ENCODE peak calls at places on chromosomes 12 and 14, in ten cellular contexts. D is pancreas; A is stomach; J is CD8-positive, alpha-beta memory T cell; L is uterus; S is upper lobe of right lung; P is RWPE1; R is tibial nerve; C is CD8-positive, alpha-beta T cell; M is caudate nucleus. E is an unnamed sample.

GRCh38 chr12:32253154-32253795 is 146.1 kb upstream of the FGD4 start:
- DNase-seq in D (no peak), R (no peak), J (no peak), A (no peak), C (no peak), M (no peak), P (no peak), L (no peak), S (no peak), E (no peak)

GRCh38 chr12:27843714-27844245 is 63.7 kb upstream of the MANSC4 start:
- DNase-seq in R (no peak), M (no peak), J (no peak), L (no peak), A (no peak), D (no peak), S (no peak), C (no peak), P (no peak), E (no peak)

GRCh38 chr12:18383203-18383602 is 121.9 kb downstream of the PIK3C2G start:
- DNase-seq in D (no peak), A (no peak), L (no peak), S (no peak), M (no peak), J (no peak), R (no peak), C (no peak), P (peak), E (no peak)

GRCh38 chr14:97251423-97252155 is 454.4 kb downstream of the VRK1 start:
- DNase-seq in D (no peak), C (no peak), A (no peak), R (no peak), L (no peak), M (no peak), P (no peak), S (no peak), J (no peak), E (peak)

GRCh38 chr12:6961278-6961694 is 9.2 kb downstream of the PHB2 start:
- DNase-seq in D (no peak), R (no peak), J (peak), P (peak), A (peak), L (peak), S (peak), M (peak), C (peak), E (no peak)

GRCh38 chr12:92938018-92938417 is 8.9 kb upstream of the EEA1 start:
- DNase-seq in M (no peak), L (no peak), R (no peak), P (no peak), C (no peak), D (no peak), S (no peak), A (no peak), J (no peak), E (no peak)

GRCh38 chr14:72739446-72740405 is 154.2 kb downstream of the DPF3 start:
- DNase-seq in P (no peak), M (no peak), D (no peak), S (no peak), L (no peak), J (no peak), C (no peak), R (no peak), A (peak), E (peak)

GRCh38 chr12:93904124-93904523 is 226.9 kb downstream of the CRADD start:
- DNase-seq in D (no peak), C (no peak), S (no peak), L (no peak), P (no peak), M (no peak), A (no peak), J (no peak), R (no peak), E (no peak)

GRCh38 chr14:61553730-61554641 is 141.3 kb upstream of the HIF1A start:
- DNase-seq in J (no peak), C (no peak), L (no peak), M (no peak), R (peak), P (peak), D (no peak), S (no peak), A (no peak), E (no peak)

GRCh38 chr14:104885973-104886689 is 21.1 kb downstream of the CEP170B start:
- DNase-seq in A (no peak), C (no peak), R (no peak), D (peak), J (peak), P (no peak), S (no peak), M (no peak), L (no peak), E (no peak)

GRCh38 chr14:54001189-54001878 is 44.7 kb upstream of the BMP4 start:
- DNase-seq in M (no peak), C (no peak), S (no peak), A (no peak), L (no peak), P (no peak), R (no peak), J (no peak), D (no peak), E (no peak)

GRCh38 chr14:65334765-65335411 is 77.6 kb upstream of the FUT8 start:
- DNase-seq in C (no peak), L (no peak), A (peak), M (no peak), R (no peak), S (no peak), D (no peak), J (no peak), P (no peak), E (no peak)

GRCh38 chr12:69610126-69610525 is 581 bp downstream of the LRRC10 start:
- DNase-seq in A (no peak), S (no peak), D (no peak), J (no peak), M (no peak), P (no peak), L (no peak), R (no peak), C (no peak), E (no peak)

GRCh38 chr12:121465921-121466799 is 66.2 kb downstream of the RNF34 start:
- DNase-seq in M (no peak), S (peak), C (peak), L (no peak), P (no peak), J (peak), A (peak), D (peak), R (no peak), E (no peak)

GRCh38 chr12:99249543-99249942 is 398.0 kb upstream of the GARIN6 start:
- DNase-seq in L (no peak), C (no peak), J (no peak), D (no peak), P (no peak), M (no peak), R (no peak), A (no peak), S (no peak), E (no peak)

GRCh38 chr14:106209745-106210144 is 683.4 kb downstream of the TMEM121 start:
- DNase-seq in P (no peak), S (no peak), M (no peak), A (no peak), J (no peak), D (no peak), R (no peak), L (no peak), C (peak), E (peak)

GRCh38 chr14:83217492-83217891 is 1683.8 kb upstream of the SEL1L start:
- DNase-seq in M (no peak), L (no peak), S (no peak), R (peak), C (no peak), J (no peak), P (no peak), D (no peak), A (no peak), E (no peak)

GRCh38 chr12:117853600-117853999 is 115.2 kb downstream of the KSR2 start:
- DNase-seq in P (peak), R (no peak), A (peak), C (no peak), L (no peak), M (no peak), S (no peak), J (no peak), D (no peak), E (no peak)

GRCh38 chr14:70652871-70653270 is 11.2 kb downstream of the TTC9 start:
- DNase-seq in L (no peak), P (no peak), A (no peak), J (no peak), D (no peak), R (no peak), C (no peak), S (no peak), M (no peak), E (no peak)

GRCh38 chr14:54650331-54651017 is 83.5 kb downstream of the SAMD4A start:
- DNase-seq in L (peak), R (peak), M (no peak), C (no peak), J (no peak), D (no peak), P (no peak), A (no peak), S (peak), E (no peak)

GRCh38 chr12:70543444-70543843 is 93.8 kb downstream of the PTPRB start:
- DNase-seq in C (no peak), M (no peak), J (no peak), A (no peak), S (no peak), P (peak), L (no peak), R (no peak), D (no peak), E (no peak)

GRCh38 chr12:46339051-46339450 is 33.5 kb downstream of the SLC38A2 start:
- DNase-seq in S (no peak), D (no peak), C (no peak), P (no peak), M (no peak), A (no peak), J (no peak), R (no peak), L (no peak), E (no peak)

GRCh38 chr12:59075141-59075540 is 154.8 kb upstream of the LRIG3 start:
- DNase-seq in R (no peak), M (no peak), S (no peak), A (no peak), L (no peak), C (no peak), P (no peak), J (no peak), D (no peak), E (no peak)

GRCh38 chr14:89926709-89927108 is 27.8 kb downstream of the EFCAB11 start:
- DNase-seq in C (no peak), L (no peak), A (no peak), M (no peak), J (no peak), S (no peak), D (no peak), R (no peak), P (peak), E (no peak)

DNA sequence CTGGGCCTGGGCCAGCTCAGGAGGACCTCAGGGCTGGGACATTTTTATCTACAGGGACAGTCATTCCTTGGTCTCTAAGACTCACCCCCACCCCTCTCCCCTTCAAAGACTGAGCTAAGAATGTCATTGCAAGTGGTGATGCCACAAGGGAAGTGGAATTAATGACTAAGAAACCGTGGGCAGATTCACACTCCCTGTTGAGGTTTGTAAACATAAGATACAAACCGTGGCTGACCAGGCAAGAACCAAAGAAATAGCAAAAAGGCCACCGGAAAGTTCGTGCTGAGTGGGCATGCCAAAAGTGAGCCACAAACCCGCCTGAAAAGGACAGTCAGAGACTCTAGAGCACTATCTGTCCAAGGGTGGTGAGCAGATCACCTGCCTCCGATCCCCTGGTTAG is 25.7 kb downstream of the NUAK1 start:
- DNase-seq in S (no peak), P (no peak), M (no peak), R (no peak), J (no peak), A (no peak), L (no peak), C (no peak), D (no peak), E (no peak)
- H3K27ac ChIP-seq in S (peak), P (peak), M (peak), R (peak), J (no peak), A (peak), L (peak), C (no peak), D (no peak), E (peak)

GRCh38 chr12:67520611-67521010 is 127.9 kb upstream of the DYRK2 start:
- DNase-seq in M (no peak), R (no peak), C (no peak), P (no peak), L (no peak), J (no peak), D (no peak), A (no peak), S (no peak), E (no peak)

GRCh38 chr12:67514502-67514901 is 134.0 kb upstream of the DYRK2 start:
- DNase-seq in A (no peak), J (no peak), R (no peak), S (no peak), C (no peak), D (no peak), M (no peak), P (no peak), L (no peak), E (no peak)

GRCh38 chr12:67515679-67516363 is 132.7 kb upstream of the DYRK2 start:
- DNase-seq in R (no peak), P (no peak), M (no peak), D (no peak), L (no peak), C (peak), J (peak), S (no peak), A (peak), E (peak)

GRCh38 chr12:67519824-67520433 is 128.6 kb upstream of the DYRK2 start:
- DNase-seq in L (no peak), D (no peak), J (no peak), S (no peak), C (no peak), A (no peak), R (no peak), P (no peak), M (no peak), E (no peak)

GRCh38 chr12:67517181-67517887 is 131.2 kb upstream of the DYRK2 start:
- DNase-seq in C (no peak), R (peak), A (peak), M (no peak), D (peak), L (peak), S (no peak), P (peak), J (no peak), E (peak)
- H3K27ac ChIP-seq in C (no peak), R (no peak), A (peak), M (no peak), D (no peak), L (no peak), S (no peak), P (peak), J (no peak), E (peak)

GRCh38 chr14:39264558-39264957 is 30.8 kb downstream of the MIA2 start:
- DNase-seq in L (no peak), M (no peak), S (no peak), C (no peak), A (no peak), D (no peak), R (no peak), J (no peak), P (no peak), E (no peak)
- H3K27ac ChIP-seq in L (no peak), M (no peak), S (no peak), C (no peak), A (no peak), D (no peak), R (no peak), J (no peak), P (no peak), E (no peak)

DNA sequence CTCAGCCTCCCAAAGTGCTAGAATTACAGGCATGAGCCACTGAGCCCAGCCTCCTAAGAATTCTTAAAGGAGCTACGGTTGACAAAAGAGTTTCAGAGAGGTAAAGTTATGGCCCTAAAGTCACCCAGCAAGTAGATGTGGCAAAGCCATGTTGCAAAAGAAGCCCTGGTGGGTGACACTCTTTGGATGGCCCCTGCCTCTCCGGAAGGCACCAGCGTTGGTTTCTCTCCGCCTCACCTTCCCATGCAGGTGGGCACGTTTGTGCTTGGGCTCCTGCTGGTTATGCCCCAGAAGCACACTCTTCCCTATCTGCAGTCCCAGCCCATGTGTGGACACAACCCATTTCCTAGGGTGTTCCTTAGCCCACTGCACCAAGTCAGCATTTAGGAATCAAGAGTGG is 9.5 kb upstream of the SERPINA3 start:
- DNase-seq in J (no peak), C (no peak), R (no peak), D (peak), M (no peak), A (no peak), P (no peak), S (no peak), L (no peak), E (no peak)
- H3K27ac ChIP-seq in J (no peak), C (no peak), R (peak), D (peak), M (no peak), A (peak), P (peak), S (peak), L (peak), E (peak)

GRCh38 chr12:47835017-47835830 is 15.5 kb upstream of the HDAC7 start:
- DNase-seq in M (no peak), J (no peak), L (no peak), S (no peak), D (no peak), C (no peak), R (no peak), P (no peak), A (no peak), E (no peak)
- H3K27ac ChIP-seq in M (no peak), J (no peak), L (no peak), S (no peak), D (no peak), C (no peak), R (no peak), P (peak), A (no peak), E (no peak)

DNA sequence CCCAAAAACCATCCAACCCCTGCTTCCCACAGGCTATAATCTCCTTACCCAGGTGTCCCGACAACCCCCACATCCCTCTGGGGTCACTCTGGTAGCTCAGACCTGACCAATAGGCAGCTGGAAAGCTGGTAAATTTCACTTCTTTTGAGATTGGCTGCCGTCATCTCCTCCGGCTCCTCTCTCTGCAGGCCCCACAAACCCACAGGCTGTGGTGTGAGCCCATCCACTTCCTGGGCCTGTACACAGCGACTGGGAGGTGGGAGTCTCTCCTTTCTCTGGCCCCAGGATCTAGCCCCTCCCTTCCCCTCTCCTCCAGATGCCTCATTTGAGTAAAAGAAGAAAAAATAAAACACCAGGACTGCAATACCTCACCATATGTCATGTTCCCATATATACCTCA is 704 bp downstream of the INHBC start:
- DNase-seq in J (no peak), S (no peak), D (no peak), M (no peak), C (no peak), A (no peak), R (no peak), P (no peak), L (no peak), E (no peak)
- H3K27ac ChIP-seq in J (no peak), S (no peak), D (no peak), M (no peak), C (no peak), A (no peak), R (no peak), P (no peak), L (no peak), E (no peak)